ENCODE peak calls at places on chromosomes 2 and 18, in five cellular contexts. T, O, E, J and I are unnamed samples.
A peak's percentile ranks its signal among the peaks of the same experiment; 100 is the strongest.

GRCh38 chr2:12451726-12452125 is 265.0 kb upstream of the TRIB2 start:
- DNase-seq in J (no peak), E (no peak), O (no peak), T (no peak), I (peak; percentile 22)

GRCh38 chr2:70173520-70173919 is 17.3 kb downstream of the C2orf42 start:
- DNase-seq in E (no peak), J (no peak), T (no peak), O (no peak), I (no peak)

GRCh38 chr2:143686585-143687164 is 557.5 kb downstream of the ARHGAP15 start:
- DNase-seq in J (no peak), E (no peak), O (no peak), T (peak; percentile 74), I (no peak)

GRCh38 chr2:203804766-203805484 is 62.6 kb upstream of the CTLA4 start:
- DNase-seq in J (no peak), E (no peak), O (no peak), T (no peak), I (no peak)

GRCh38 chr2:5373200-5373599 is 319.0 kb upstream of the SOX11 start:
- DNase-seq in J (no peak), O (no peak), E (no peak), T (no peak), I (no peak)

GRCh38 chr18:21669736-21670135 is 34.8 kb downstream of the ABHD3 start:
- DNase-seq in E (no peak), O (no peak), T (peak; percentile 87), J (no peak), I (no peak)

GRCh38 chr2:196967126-196967525 is 40.6 kb upstream of the PGAP1 start:
- DNase-seq in O (no peak), J (no peak), T (no peak), E (no peak), I (no peak)

GRCh38 chr2:142445542-142445941 is 314.7 kb upstream of the LRP1B start:
- DNase-seq in O (no peak), T (no peak), E (no peak), J (no peak), I (no peak)

GRCh38 chr2:13003500-13003899 is 286.8 kb downstream of the TRIB2 start:
- DNase-seq in O (no peak), E (no peak), T (no peak), J (no peak), I (no peak)

GRCh38 chr2:190499976-190500588 is 34.4 kb downstream of the NEMP2 start:
- DNase-seq in T (no peak), O (no peak), E (no peak), J (no peak), I (no peak)

GRCh38 chr2:236873666-236874065 is 212.0 kb upstream of the COPS8 start:
- DNase-seq in J (no peak), T (no peak), E (no peak), O (no peak), I (no peak)

DNA sequence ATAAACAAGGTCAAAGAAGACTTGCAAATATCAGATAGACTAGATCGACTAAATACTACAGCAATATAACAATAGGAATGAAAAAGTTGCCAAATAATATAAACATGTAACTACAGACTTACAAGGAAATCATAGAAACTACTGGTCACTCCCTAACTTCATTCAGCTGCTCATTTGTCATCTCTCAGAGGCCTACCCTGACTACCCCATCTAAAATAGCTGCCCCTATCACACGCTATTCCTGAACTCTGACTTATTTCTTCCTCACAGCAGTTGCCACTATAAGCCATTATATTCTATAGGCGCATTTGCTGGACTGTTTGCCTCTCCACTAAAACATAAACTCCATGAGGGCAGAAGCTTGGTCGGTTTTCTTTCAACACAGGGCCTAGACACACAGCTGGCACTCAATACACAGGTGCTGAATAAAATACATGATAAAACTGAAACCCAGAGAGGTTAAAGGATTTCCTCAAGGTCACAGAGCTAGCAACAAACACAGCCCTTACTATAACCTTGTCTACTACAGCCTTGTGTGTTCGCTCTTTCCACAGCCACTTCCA is 1.8 kb downstream of the STRN start:
- DNase-seq in J (no peak), E (no peak), O (no peak), T (no peak), I (no peak)
- H3K4me3 ChIP-seq in J (no peak overlapping the region), E (peak overlapping the region; percentile 89), O (peak overlapping the region; percentile 69), T (peak overlapping the region; percentile 98), I (no peak overlapping the region)

DNA sequence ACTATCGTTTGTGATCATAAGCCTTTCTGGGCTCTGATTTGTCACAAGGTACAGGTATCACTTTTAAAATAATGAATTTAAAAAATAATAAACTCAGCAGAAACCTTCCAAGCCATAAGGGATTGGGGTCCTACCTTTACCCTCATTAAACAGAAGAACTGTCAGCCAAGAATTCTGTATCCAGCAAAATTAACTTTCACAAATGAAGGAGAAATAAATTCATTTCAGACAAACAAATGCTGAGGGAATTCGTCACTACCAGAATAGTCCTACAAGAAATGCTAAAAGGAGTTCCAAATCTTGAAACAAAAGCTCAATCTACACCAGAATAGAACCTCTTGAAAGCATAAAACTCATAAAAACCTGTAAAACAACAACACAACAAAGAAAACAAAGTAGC is 25.7 kb downstream of the L3MBTL4 start:
- DNase-seq in J (no peak), T (no peak), E (no peak), O (no peak), I (no peak)
- H3K9me3 ChIP-seq in J (no peaks in the 10 kb centered on the region), T (no peaks in the 10 kb centered on the region), E (peaks cover 14% of the 10 kb centered on the region), O (no peaks in the 10 kb centered on the region), I (peaks cover 5% of the 10 kb centered on the region)

GRCh38 chr2:218877331-218877730 is 3.3 kb upstream of the WNT10A start:
- DNase-seq in E (no peak), J (peak; percentile 3), T (no peak), O (no peak), I (no peak)

GRCh38 chr2:218877891-218878290 is 2.8 kb upstream of the WNT10A start:
- DNase-seq in E (no peak), J (peak; percentile 17), T (no peak), O (no peak), I (no peak)

GRCh38 chr2:218873359-218874194 is 7.1 kb upstream of the WNT10A start:
- DNase-seq in O (no peak), J (no peak), T (no peak), E (no peak), I (no peak)

GRCh38 chr2:218876562-218877219 is 4.0 kb upstream of the WNT10A start:
- DNase-seq in E (peak; percentile 75), O (peak; percentile 80), T (peak; percentile 86), J (peak; percentile 53), I (peak; percentile 76)

GRCh38 chr2:218875692-218876246 is 4.9 kb upstream of the WNT10A start:
- DNase-seq in T (no peak), E (no peak), J (no peak), O (no peak), I (no peak)
- H3K27me3 ChIP-seq in T (no peaks in the 10 kb centered on the region), E (peaks cover 100% of the 10 kb centered on the region), J (no peaks in the 10 kb centered on the region), O (peaks cover 16% of the 10 kb centered on the region), I (peaks cover 18% of the 10 kb centered on the region)

DNA sequence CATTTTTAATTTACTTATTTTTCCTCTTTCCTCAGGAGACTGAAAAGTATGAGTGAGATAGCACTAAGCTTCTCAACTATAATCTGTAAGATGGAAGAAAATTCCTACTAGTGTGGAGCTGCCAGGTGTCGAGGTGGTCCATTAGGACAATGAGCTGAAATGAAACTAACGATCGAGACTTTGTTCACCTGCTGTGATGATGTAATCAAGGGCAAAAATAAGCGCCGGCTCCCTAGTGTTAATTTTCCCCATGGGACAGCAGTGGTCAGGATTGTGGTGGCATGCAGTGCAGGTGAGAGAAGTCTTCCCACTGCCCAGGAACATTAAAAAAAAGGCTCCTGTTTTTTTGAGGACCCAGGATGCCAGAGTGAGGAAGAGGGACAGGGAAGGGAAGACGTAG is 859.1 kb upstream of the GCFC2 start:
- DNase-seq in J (no peak), E (no peak), O (no peak), T (no peak), I (no peak)
- H3K4me3 ChIP-seq in J (no peak overlapping the region), E (no peak overlapping the region), O (no peak overlapping the region), T (no peak overlapping the region), I (no peak overlapping the region)

GRCh38 chr18:73787316-73787715 is 360.3 kb downstream of the FBXO15 start:
- DNase-seq in O (no peak), T (no peak), E (no peak), J (no peak), I (no peak)
- H3K9me3 ChIP-seq in O (no peaks in the 10 kb centered on the region), T (no peaks in the 10 kb centered on the region), E (no peaks in the 10 kb centered on the region), J (no peaks in the 10 kb centered on the region), I (no peaks in the 10 kb centered on the region)